ENCODE peak calls at places on chromosomes 16 and 17, in nine cellular contexts. Y, T, O, V, U, G, L, X and W are unnamed samples.

GRCh38 chr17:14245002-14245401 is 8.3 kb upstream of the CDRT15 start:
- DNase-seq in Y (no peak), T (no peak), O (no peak), V (no peak), U (no peak), G (no peak), L (peak; percentile 78), X (no peak), W (no peak)

GRCh38 chr17:9054611-9055010 is 33.3 kb downstream of the NTN1 start:
- DNase-seq in Y (no peak), T (no peak), O (no peak), V (no peak), U (no peak), G (no peak), L (peak; percentile 88), X (no peak), W (no peak)

GRCh38 chr16:1960665-1961630 is 1.6 kb downstream of the NDUFB10 start:
- DNase-seq in Y (no peak), T (no peak), O (no peak), V (no peak), U (peak; percentile 46), G (no peak), L (peak; percentile 37), X (peak; percentile 46), W (no peak)

GRCh38 chr17:68182940-68183551 is 64.8 kb upstream of the AMZ2 start:
- DNase-seq in Y (no peak), T (no peak), O (no peak), V (no peak), U (no peak), G (no peak), L (no peak), X (no peak), W (no peak)

GRCh38 chr17:80297996-80298560 is 37.4 kb downstream of the RNF213 start:
- DNase-seq in Y (no peak), T (no peak), O (no peak), V (no peak), U (no peak), G (no peak), L (no peak), X (no peak), W (no peak)

GRCh38 chr17:76528156-76528527 is 9.4 kb downstream of the CYGB start:
- DNase-seq in Y (no peak), T (no peak), O (no peak), V (no peak), U (no peak), G (no peak), L (no peak), X (no peak), W (no peak)

GRCh38 chr17:27430882-27431491 is 25.3 kb upstream of the KSR1 start:
- DNase-seq in Y (no peak), T (no peak), O (no peak), V (peak; percentile 49), U (no peak), G (peak; percentile 36), L (peak; percentile 20), X (peak; percentile 16), W (no peak)

GRCh38 chr17:77709594-77709993 is 248.9 kb upstream of the TNRC6C start:
- DNase-seq in Y (no peak), T (no peak), O (no peak), V (no peak), U (no peak), G (no peak), L (no peak), X (no peak), W (no peak)

GRCh38 chr17:17868637-17869522 is 32.1 kb upstream of the SREBF1 start:
- DNase-seq in Y (no peak), T (no peak), O (no peak), V (no peak), U (no peak), G (no peak), L (peak; percentile 69), X (no peak), W (no peak)